ENCODE peak calls at places on chromosomes 12 and 14, in nine cellular contexts. F is activated CD4-positive, CD25-positive, alpha-beta regulatory T cell; M is C1 segment of cervical spinal cord; C is head of caudate nucleus; X is RPMI8226; L is trophoblast cell; W is adrenal gland; Y is lung; O is putamen. E is an unnamed sample.

GRCh38 chr14:32693114-32693513 is 245.6 kb upstream of the NPAS3 start:
- DNase-seq in F (no peak), M (no peak), C (no peak), X (peak; percentile 96), L (no peak), W (no peak), Y (no peak), O (no peak), E (no peak)

GRCh38 chr12:49621651-49622500 is 1.5 kb upstream of the PRPF40B start:
- DNase-seq in F (no peak), M (no peak), C (no peak), X (no peak), L (no peak), W (peak; percentile 56), Y (no peak), O (no peak), E (no peak)

GRCh38 chr14:105093426-105094192 is 28.4 kb upstream of the GPR132 start:
- DNase-seq in F (peak; percentile 45), M (no peak), C (peak; percentile 48), X (peak; percentile 68), L (peak; percentile 71), W (no peak), Y (peak; percentile 81), O (no peak), E (peak; percentile 79)

GRCh38 chr14:55451950-55452349 is 11.5 kb upstream of the TBPL2 start:
- DNase-seq in F (no peak), M (no peak), C (no peak), X (no peak), L (no peak), W (no peak), Y (no peak), O (no peak), E (no peak)

GRCh38 chr12:53222170-53223005 is 9.6 kb downstream of the RARG start:
- DNase-seq in F (no peak), M (no peak), C (no peak), X (no peak), L (no peak), W (no peak), Y (no peak), O (no peak), E (no peak)

GRCh38 chr12:95096852-95097251 is 23.4 kb upstream of the NR2C1 start:
- DNase-seq in F (no peak), M (no peak), C (no peak), X (no peak), L (no peak), W (no peak), Y (no peak), O (no peak), E (no peak)

GRCh38 chr12:130017571-130018449 is 114.0 kb upstream of the TMEM132D start:
- DNase-seq in F (no peak), M (peak; percentile 36), C (peak; percentile 77), X (no peak), L (no peak), W (no peak), Y (no peak), O (peak; percentile 83), E (no peak)

GRCh38 chr14:73462078-73462715 is 3.9 kb upstream of the NUMB start:
- DNase-seq in F (no peak), M (peak; percentile 50), C (peak; percentile 51), X (peak; percentile 33), L (no peak), W (peak; percentile 88), Y (peak; percentile 74), O (no peak), E (peak; percentile 99)

GRCh38 chr12:25412735-25413134 is 140.3 kb downstream of the LMNTD1 start:
- DNase-seq in F (no peak), M (no peak), C (no peak), X (no peak), L (no peak), W (no peak), Y (no peak), O (no peak), E (no peak)

GRCh38 chr12:108939594-108939993 is 59.7 kb downstream of the DAO start:
- DNase-seq in F (no peak), M (no peak), C (no peak), X (peak; percentile 52), L (peak; percentile 5), W (no peak), Y (no peak), O (no peak), E (peak; percentile 22)

GRCh38 chr14:78153069-78153351 is 17.2 kb upstream of the NRXN3 start:
- DNase-seq in F (no peak), M (no peak), C (no peak), X (peak; percentile 27), L (no peak), W (no peak), Y (no peak), O (no peak), E (no peak)

GRCh38 chr12:18422849-18423248 is 161.5 kb downstream of the PIK3C2G start:
- DNase-seq in F (no peak), M (no peak), C (no peak), X (no peak), L (no peak), W (no peak), Y (no peak), O (no peak), E (no peak)

GRCh38 chr12:69523433-69524330 is 53.5 kb downstream of the FRS2 start:
- DNase-seq in F (no peak), M (no peak), C (no peak), X (no peak), L (no peak), W (no peak), Y (no peak), O (no peak), E (no peak)

GRCh38 chr12:4974217-4974616 is 64.5 kb downstream of the KCNA1 start:
- DNase-seq in F (no peak), M (no peak), C (no peak), X (no peak), L (no peak), W (no peak), Y (no peak), O (no peak), E (no peak)

GRCh38 chr12:45994736-45995135 is 4.4 kb upstream of the SCAF11 start:
- DNase-seq in F (no peak), M (peak; percentile 43), C (peak; percentile 71), X (no peak), L (no peak), W (no peak), Y (no peak), O (peak; percentile 89), E (no peak)

GRCh38 chr14:89504602-89505320 is 87.7 kb upstream of the FOXN3 start:
- DNase-seq in F (no peak), M (no peak), C (no peak), X (no peak), L (no peak), W (no peak), Y (peak; percentile 32), O (no peak), E (no peak)

GRCh38 chr12:88063375-88063774 is 34.2 kb upstream of the C12orf50 start:
- DNase-seq in F (no peak), M (no peak), C (no peak), X (no peak), L (no peak), W (no peak), Y (no peak), O (no peak), E (no peak)

GRCh38 chr12:108214486-108214885 is 85.4 kb downstream of the WSCD2 start:
- DNase-seq in F (no peak), M (no peak), C (peak; percentile 19), X (peak; percentile 48), L (no peak), W (no peak), Y (no peak), O (no peak), E (no peak)

GRCh38 chr12:121325922-121326396 is 26.3 kb downstream of the ANAPC5 start:
- DNase-seq in F (no peak), M (no peak), C (no peak), X (no peak), L (no peak), W (no peak), Y (no peak), O (no peak), E (no peak)

GRCh38 chr14:75995372-75996041 is 9.9 kb downstream of the IFT43 start:
- DNase-seq in F (no peak), M (no peak), C (no peak), X (no peak), L (peak; percentile 83), W (peak; percentile 78), Y (no peak), O (no peak), E (no peak)

GRCh38 chr14:71322660-71323250 is 415.5 kb downstream of the PCNX1 start:
- DNase-seq in F (no peak), M (no peak), C (no peak), X (peak; percentile 36), L (no peak), W (no peak), Y (no peak), O (peak; percentile 63), E (peak; percentile 65)

GRCh38 chr12:117151195-117152031 is 38.9 kb downstream of the FBXO21 start:
- DNase-seq in F (no peak), M (no peak), C (peak; percentile 72), X (no peak), L (peak; percentile 68), W (peak; percentile 93), Y (peak; percentile 51), O (peak; percentile 45), E (peak; percentile 5)

GRCh38 chr12:25241171-25242020 is 9.3 kb downstream of the KRAS start:
- DNase-seq in F (no peak), M (no peak), C (no peak), X (peak; percentile 61), L (no peak), W (no peak), Y (no peak), O (peak; percentile 35), E (peak; percentile 46)

GRCh38 chr12:91958816-91959215 is 186.8 kb downstream of the BTG1 start:
- DNase-seq in F (no peak), M (no peak), C (no peak), X (no peak), L (peak; percentile 44), W (no peak), Y (no peak), O (no peak), E (no peak)

GRCh38 chr14:90495357-90496276 is 98.8 kb downstream of the CALM1 start:
- DNase-seq in F (no peak), M (no peak), C (peak; percentile 3), X (peak; percentile 72), L (peak; percentile 17), W (peak; percentile 72), Y (no peak), O (no peak), E (peak; percentile 59)

GRCh38 chr12:24615967-24616411 is 332.9 kb downstream of the BCAT1 start:
- DNase-seq in F (no peak), M (no peak), C (no peak), X (no peak), L (peak; percentile 45), W (no peak), Y (no peak), O (no peak), E (no peak)

GRCh38 chr12:92114834-92115233 is 30.8 kb downstream of the BTG1 start:
- DNase-seq in F (no peak), M (no peak), C (no peak), X (no peak), L (no peak), W (no peak), Y (no peak), O (no peak), E (no peak)

GRCh38 chr14:91510171-91511013 is at the start of gene PPP4R3A:
- DNase-seq in F (peak; percentile 97), M (peak; percentile 87), C (peak; percentile 95), X (peak; percentile 93), L (peak; percentile 93), W (peak; percentile 97), Y (peak; percentile 94), O (peak; percentile 96), E (peak; percentile 97)

GRCh38 chr14:55116246-55117030 is 12.6 kb upstream of the LGALS3 start:
- DNase-seq in F (no peak), M (no peak), C (no peak), X (no peak), L (no peak), W (no peak), Y (no peak), O (no peak), E (peak; percentile 93)

GRCh38 chr12:49301759-49302158 is 6.8 kb downstream of the PRPH start:
- DNase-seq in F (no peak), M (no peak), C (no peak), X (no peak), L (peak; percentile 65), W (no peak), Y (no peak), O (no peak), E (no peak)

GRCh38 chr12:90842477-90842876 is 112.5 kb downstream of the CCER1 start:
- DNase-seq in F (no peak), M (no peak), C (no peak), X (no peak), L (peak; percentile 5), W (no peak), Y (no peak), O (no peak), E (no peak)

E was measured in small intestine.